ENCODE peak calls at places on chromosomes 2 and 18, in nine cellular contexts. One of them, this sample, is unnamed.

GRCh38 chr18:53909668-53910067 is 314.8 kb downstream of the MBD2 start:
- DNase-seq in hepatocyte: no peak
- DNase-seq in body of pancreas: no peak
- DNase-seq in heart right ventricle: no peak
- DNase-seq in heart left ventricle: no peak
- DNase-seq in psoas muscle: no peak
- DNase-seq in GM23248: peak; percentile 48
- DNase-seq in tibial artery: no peak
- DNase-seq in effector memory CD4-positive, alpha-beta T cell: no peak
- DNase-seq in this sample: peak; percentile 55

GRCh38 chr2:136058951-136059530 is 58.9 kb downstream of the CXCR4 start:
- DNase-seq in heart left ventricle: no peak
- DNase-seq in hepatocyte: no peak
- DNase-seq in GM23248: no peak
- DNase-seq in heart right ventricle: no peak
- DNase-seq in body of pancreas: no peak
- DNase-seq in tibial artery: no peak
- DNase-seq in effector memory CD4-positive, alpha-beta T cell: no peak
- DNase-seq in psoas muscle: no peak
- DNase-seq in this sample: no peak

GRCh38 chr18:36468161-36468560 is 170.6 kb downstream of the FHOD3 start:
- DNase-seq in heart left ventricle: peak; percentile 77
- DNase-seq in psoas muscle: no peak
- DNase-seq in effector memory CD4-positive, alpha-beta T cell: no peak
- DNase-seq in tibial artery: no peak
- DNase-seq in GM23248: no peak
- DNase-seq in heart right ventricle: peak; percentile 70
- DNase-seq in hepatocyte: no peak
- DNase-seq in body of pancreas: peak; percentile 22
- DNase-seq in this sample: no peak

GRCh38 chr2:66433945-66434678 is 813 bp upstream of the MEIS1 start:
- DNase-seq in heart right ventricle: peak; percentile 69
- DNase-seq in tibial artery: peak; percentile 54
- DNase-seq in GM23248: peak; percentile 86
- DNase-seq in effector memory CD4-positive, alpha-beta T cell: no peak
- DNase-seq in hepatocyte: peak; percentile 87
- DNase-seq in psoas muscle: peak; percentile 80
- DNase-seq in heart left ventricle: peak; percentile 54
- DNase-seq in body of pancreas: peak; percentile 75
- DNase-seq in this sample: peak; percentile 83

GRCh38 chr2:207394812-207395534 is 134.8 kb upstream of the CREB1 start:
- DNase-seq in hepatocyte: peak; percentile 27
- DNase-seq in psoas muscle: no peak
- DNase-seq in effector memory CD4-positive, alpha-beta T cell: no peak
- DNase-seq in tibial artery: no peak
- DNase-seq in heart right ventricle: no peak
- DNase-seq in GM23248: peak; percentile 95
- DNase-seq in heart left ventricle: no peak
- DNase-seq in body of pancreas: no peak
- DNase-seq in this sample: peak; percentile 60

GRCh38 chr2:15674637-15675455 is 83.2 kb downstream of the DDX1 start:
- DNase-seq in tibial artery: no peak
- DNase-seq in hepatocyte: peak; percentile 49
- DNase-seq in heart left ventricle: no peak
- DNase-seq in heart right ventricle: no peak
- DNase-seq in psoas muscle: no peak
- DNase-seq in effector memory CD4-positive, alpha-beta T cell: no peak
- DNase-seq in GM23248: peak; percentile 12
- DNase-seq in body of pancreas: no peak
- DNase-seq in this sample: no peak

GRCh38 chr2:173059292-173059691 is 16.4 kb upstream of the MAP3K20 start:
- DNase-seq in tibial artery: no peak
- DNase-seq in GM23248: no peak
- DNase-seq in heart right ventricle: no peak
- DNase-seq in body of pancreas: no peak
- DNase-seq in heart left ventricle: no peak
- DNase-seq in effector memory CD4-positive, alpha-beta T cell: no peak
- DNase-seq in hepatocyte: no peak
- DNase-seq in psoas muscle: no peak
- DNase-seq in this sample: no peak

GRCh38 chr2:129803067-129803466 is 176.4 kb upstream of the RAB6C start:
- DNase-seq in hepatocyte: no peak
- DNase-seq in heart left ventricle: no peak
- DNase-seq in heart right ventricle: no peak
- DNase-seq in effector memory CD4-positive, alpha-beta T cell: no peak
- DNase-seq in psoas muscle: no peak
- DNase-seq in GM23248: peak; percentile 13
- DNase-seq in tibial artery: no peak
- DNase-seq in body of pancreas: no peak
- DNase-seq in this sample: peak; percentile 86

GRCh38 chr2:64063454-64063853 is 44.2 kb upstream of the VPS54 start:
- DNase-seq in tibial artery: no peak
- DNase-seq in heart left ventricle: no peak
- DNase-seq in psoas muscle: no peak
- DNase-seq in heart right ventricle: no peak
- DNase-seq in body of pancreas: no peak
- DNase-seq in effector memory CD4-positive, alpha-beta T cell: no peak
- DNase-seq in GM23248: no peak
- DNase-seq in hepatocyte: no peak
- DNase-seq in this sample: no peak

GRCh38 chr18:79975985-79976680 is 11.7 kb downstream of the HSBP1L1 start:
- DNase-seq in hepatocyte: no peak
- DNase-seq in psoas muscle: no peak
- DNase-seq in tibial artery: no peak
- DNase-seq in effector memory CD4-positive, alpha-beta T cell: no peak
- DNase-seq in GM23248: no peak
- DNase-seq in heart right ventricle: peak; percentile 54
- DNase-seq in body of pancreas: peak; percentile 29
- DNase-seq in heart left ventricle: no peak
- DNase-seq in this sample: no peak

GRCh38 chr2:127228102-127228501 is 8.0 kb upstream of the CYP27C1 start:
- DNase-seq in GM23248: peak; percentile 62
- DNase-seq in heart left ventricle: no peak
- DNase-seq in psoas muscle: no peak
- DNase-seq in heart right ventricle: no peak
- DNase-seq in tibial artery: no peak
- DNase-seq in hepatocyte: no peak
- DNase-seq in effector memory CD4-positive, alpha-beta T cell: no peak
- DNase-seq in body of pancreas: no peak
- DNase-seq in this sample: peak; percentile 43

GRCh38 chr18:22432672-22433137 is 15.0 kb upstream of the CTAGE1 start:
- DNase-seq in heart left ventricle: peak; percentile 72
- DNase-seq in effector memory CD4-positive, alpha-beta T cell: no peak
- DNase-seq in tibial artery: peak; percentile 90
- DNase-seq in GM23248: peak; percentile 96
- DNase-seq in psoas muscle: peak; percentile 81
- DNase-seq in heart right ventricle: peak; percentile 71
- DNase-seq in body of pancreas: peak; percentile 90
- DNase-seq in hepatocyte: peak; percentile 75
- DNase-seq in this sample: peak; percentile 29

GRCh38 chr2:111068435-111069058 is 52.2 kb upstream of the BCL2L11 start:
- DNase-seq in GM23248: no peak
- DNase-seq in body of pancreas: peak; percentile 52
- DNase-seq in hepatocyte: peak; percentile 59
- DNase-seq in heart right ventricle: no peak
- DNase-seq in heart left ventricle: no peak
- DNase-seq in tibial artery: no peak
- DNase-seq in effector memory CD4-positive, alpha-beta T cell: no peak
- DNase-seq in psoas muscle: no peak
- DNase-seq in this sample: no peak

GRCh38 chr18:2573408-2573807 is 2.1 kb downstream of the NDC80 start:
- DNase-seq in psoas muscle: no peak
- DNase-seq in tibial artery: no peak
- DNase-seq in body of pancreas: no peak
- DNase-seq in effector memory CD4-positive, alpha-beta T cell: no peak
- DNase-seq in hepatocyte: no peak
- DNase-seq in heart right ventricle: no peak
- DNase-seq in heart left ventricle: no peak
- DNase-seq in GM23248: peak; percentile 20
- DNase-seq in this sample: no peak

GRCh38 chr18:75500510-75500909 is 73.0 kb upstream of the SMIM21 start:
- DNase-seq in hepatocyte: peak; percentile 21
- DNase-seq in GM23248: no peak
- DNase-seq in effector memory CD4-positive, alpha-beta T cell: no peak
- DNase-seq in tibial artery: no peak
- DNase-seq in heart left ventricle: no peak
- DNase-seq in body of pancreas: no peak
- DNase-seq in heart right ventricle: no peak
- DNase-seq in psoas muscle: no peak
- DNase-seq in this sample: no peak

DNA sequence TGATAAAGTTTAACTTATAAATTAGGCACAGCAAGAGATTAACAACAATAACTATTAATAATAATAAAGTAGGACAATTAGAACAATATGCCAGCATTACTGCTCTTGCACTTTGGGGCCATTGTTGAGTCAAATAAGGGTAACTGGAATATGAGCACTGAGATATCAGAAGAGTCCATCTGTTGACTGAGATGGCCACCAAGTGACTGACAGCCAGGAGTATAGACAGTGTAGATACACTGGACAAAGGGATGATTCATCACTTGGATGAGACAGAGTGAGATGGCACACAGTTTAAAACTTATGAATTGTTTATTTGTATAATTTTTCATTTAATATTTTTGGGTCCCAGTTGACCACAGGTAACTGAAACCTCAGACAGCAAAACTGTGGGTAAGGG is 20.0 kb downstream of the NAB1 start:
- DNase-seq in heart left ventricle: no peak
- DNase-seq in heart right ventricle: no peak
- DNase-seq in tibial artery: no peak
- DNase-seq in effector memory CD4-positive, alpha-beta T cell: no peak
- DNase-seq in body of pancreas: no peak
- DNase-seq in hepatocyte: no peak
- DNase-seq in GM23248: peak; percentile 24
- DNase-seq in psoas muscle: no peak
- DNase-seq in this sample: no peak
- H3K4me3 ChIP-seq in heart left ventricle: no peak overlapping the region
- H3K4me3 ChIP-seq in heart right ventricle: no peak overlapping the region
- H3K4me3 ChIP-seq in tibial artery: no peak overlapping the region
- H3K4me3 ChIP-seq in effector memory CD4-positive, alpha-beta T cell: no peak overlapping the region
- H3K4me3 ChIP-seq in body of pancreas: no peak overlapping the region
- H3K4me3 ChIP-seq in hepatocyte: no peak overlapping the region
- H3K4me3 ChIP-seq in GM23248: no peak overlapping the region
- H3K4me3 ChIP-seq in psoas muscle: no peak overlapping the region
- H3K4me3 ChIP-seq in this sample: no peak overlapping the region

DNA sequence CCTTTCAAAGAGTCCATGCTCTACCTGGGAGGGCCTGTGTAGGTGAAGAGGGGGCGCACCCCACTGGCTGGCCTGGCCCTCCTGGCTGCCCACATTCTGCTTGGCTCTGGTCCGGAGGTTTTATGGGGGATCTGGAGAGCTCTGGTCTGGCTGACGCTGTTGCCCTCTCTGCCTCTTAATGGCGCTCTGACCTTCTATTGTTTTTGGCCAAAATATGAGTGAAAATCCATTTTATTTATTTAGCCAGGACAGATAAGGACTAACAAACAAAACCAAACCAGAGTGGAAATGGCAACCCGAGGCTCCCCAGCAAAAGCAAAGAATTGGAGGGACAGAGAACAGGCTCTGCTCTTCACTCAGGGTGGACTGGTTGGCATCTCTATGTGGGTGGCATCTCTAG is 45.7 kb downstream of the PRKCE start:
- DNase-seq in body of pancreas: no peak
- DNase-seq in hepatocyte: no peak
- DNase-seq in heart left ventricle: no peak
- DNase-seq in GM23248: no peak
- DNase-seq in effector memory CD4-positive, alpha-beta T cell: no peak
- DNase-seq in psoas muscle: no peak
- DNase-seq in heart right ventricle: no peak
- DNase-seq in tibial artery: no peak
- DNase-seq in this sample: no peak
- H3K27ac ChIP-seq in body of pancreas: no peak overlapping the region
- H3K27ac ChIP-seq in hepatocyte: no peak overlapping the region
- H3K27ac ChIP-seq in heart left ventricle: no peak overlapping the region
- H3K27ac ChIP-seq in GM23248: no peak overlapping the region
- H3K27ac ChIP-seq in effector memory CD4-positive, alpha-beta T cell: no peak overlapping the region
- H3K27ac ChIP-seq in psoas muscle: no peak overlapping the region
- H3K27ac ChIP-seq in heart right ventricle: no peak overlapping the region
- H3K27ac ChIP-seq in tibial artery: no peak overlapping the region
- H3K27ac ChIP-seq in this sample: no peak overlapping the region

GRCh38 chr2:242030858-242031257 is 161.3 kb downstream of the RTP5 start:
- DNase-seq in psoas muscle: peak; percentile 23
- DNase-seq in heart right ventricle: no peak
- DNase-seq in GM23248: no peak
- DNase-seq in effector memory CD4-positive, alpha-beta T cell: no peak
- DNase-seq in hepatocyte: no peak
- DNase-seq in body of pancreas: no peak
- DNase-seq in tibial artery: no peak
- DNase-seq in heart left ventricle: no peak
- DNase-seq in this sample: no peak

GRCh38 chr2:242029422-242030225 is 160.1 kb downstream of the RTP5 start:
- DNase-seq in psoas muscle: peak; percentile 28
- DNase-seq in heart right ventricle: no peak
- DNase-seq in effector memory CD4-positive, alpha-beta T cell: no peak
- DNase-seq in body of pancreas: no peak
- DNase-seq in tibial artery: no peak
- DNase-seq in heart left ventricle: peak; percentile 2
- DNase-seq in hepatocyte: no peak
- DNase-seq in GM23248: peak; percentile 20
- DNase-seq in this sample: no peak

GRCh38 chr2:242031481-242032019 is 162.0 kb downstream of the RTP5 start:
- DNase-seq in hepatocyte: no peak
- DNase-seq in psoas muscle: peak; percentile 23
- DNase-seq in effector memory CD4-positive, alpha-beta T cell: peak; percentile 27
- DNase-seq in heart right ventricle: no peak
- DNase-seq in heart left ventricle: no peak
- DNase-seq in tibial artery: no peak
- DNase-seq in GM23248: peak; percentile 90
- DNase-seq in body of pancreas: no peak
- DNase-seq in this sample: no peak

GRCh38 chr2:242027676-242028450 is 158.3 kb downstream of the RTP5 start:
- DNase-seq in effector memory CD4-positive, alpha-beta T cell: no peak
- DNase-seq in GM23248: no peak
- DNase-seq in psoas muscle: peak; percentile 36
- DNase-seq in body of pancreas: no peak
- DNase-seq in heart left ventricle: no peak
- DNase-seq in heart right ventricle: no peak
- DNase-seq in tibial artery: no peak
- DNase-seq in hepatocyte: no peak
- DNase-seq in this sample: no peak

DNA sequence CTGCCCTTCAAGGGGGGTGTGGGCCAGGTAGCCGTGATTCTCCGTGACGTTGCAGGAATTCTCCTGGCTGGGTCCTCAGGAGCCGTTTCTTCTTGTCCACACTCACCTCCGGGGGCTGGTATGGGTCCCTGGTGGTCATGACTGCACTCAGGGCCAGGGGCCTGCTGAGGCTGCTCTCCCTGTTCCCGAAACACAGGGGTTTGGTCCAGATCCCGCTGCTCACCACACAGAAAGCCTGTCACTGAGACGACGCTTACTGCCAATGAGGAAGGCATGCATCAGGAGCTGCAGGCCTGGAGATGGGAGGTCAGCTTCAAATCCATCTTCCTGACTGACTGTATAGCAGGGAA is 160.7 kb downstream of the RTP5 start:
- DNase-seq in GM23248: no peak
- DNase-seq in heart right ventricle: no peak
- DNase-seq in heart left ventricle: peak; percentile 9
- DNase-seq in hepatocyte: no peak
- DNase-seq in body of pancreas: no peak
- DNase-seq in tibial artery: no peak
- DNase-seq in psoas muscle: peak; percentile 23
- DNase-seq in effector memory CD4-positive, alpha-beta T cell: no peak
- DNase-seq in this sample: no peak
- H3K27me3 ChIP-seq in GM23248: peaks cover 70% of the 10 kb centered on the region
- H3K27me3 ChIP-seq in heart right ventricle: peaks cover 31% of the 10 kb centered on the region
- H3K27me3 ChIP-seq in heart left ventricle: no peaks in the 10 kb centered on the region
- H3K27me3 ChIP-seq in hepatocyte: no peaks in the 10 kb centered on the region
- H3K27me3 ChIP-seq in body of pancreas: no peaks in the 10 kb centered on the region
- H3K27me3 ChIP-seq in tibial artery: peaks cover 46% of the 10 kb centered on the region
- H3K27me3 ChIP-seq in psoas muscle: no peaks in the 10 kb centered on the region
- H3K27me3 ChIP-seq in effector memory CD4-positive, alpha-beta T cell: no peaks in the 10 kb centered on the region
- H3K27me3 ChIP-seq in this sample: no peaks in the 10 kb centered on the region

GRCh38 chr2:201513271-201513670 is 61.7 kb downstream of the STRADB start:
- DNase-seq in heart right ventricle: no peak
- DNase-seq in body of pancreas: no peak
- DNase-seq in heart left ventricle: no peak
- DNase-seq in GM23248: peak; percentile 3
- DNase-seq in hepatocyte: no peak
- DNase-seq in psoas muscle: no peak
- DNase-seq in tibial artery: no peak
- DNase-seq in effector memory CD4-positive, alpha-beta T cell: no peak
- DNase-seq in this sample: no peak
- H3K4me3 ChIP-seq in heart right ventricle: no peak overlapping the region
- H3K4me3 ChIP-seq in body of pancreas: no peak overlapping the region
- H3K4me3 ChIP-seq in heart left ventricle: no peak overlapping the region
- H3K4me3 ChIP-seq in GM23248: no peak overlapping the region
- H3K4me3 ChIP-seq in hepatocyte: no peak overlapping the region
- H3K4me3 ChIP-seq in psoas muscle: no peak overlapping the region
- H3K4me3 ChIP-seq in tibial artery: no peak overlapping the region
- H3K4me3 ChIP-seq in effector memory CD4-positive, alpha-beta T cell: no peak overlapping the region
- H3K4me3 ChIP-seq in this sample: no peak overlapping the region